ENCODE peak calls at places on chromosomes 16 and 17, in eight cellular contexts. L is transverse colon, C is HCT116, P is breast epithelium, Y is cardiac fibroblast, X is WERI-Rb-1, J is OCI-LY7, T is pancreas. D is an unnamed sample.

GRCh38 chr17:34579017-34579946 is at the start of gene TMEM132E:
- DNase-seq in L (peak), C (no peak), P (peak), Y (peak), X (peak), J (no peak), T (peak), D (no peak)

GRCh38 chr16:2043296-2043979 is 4.2 kb downstream of the NTHL1 start:
- DNase-seq in L (peak), C (no peak), P (no peak), Y (no peak), X (no peak), J (no peak), T (peak), D (no peak)

GRCh38 chr16:78205506-78205905 is 106.1 kb downstream of the WWOX start:
- DNase-seq in L (no peak), C (no peak), P (no peak), Y (no peak), X (no peak), J (no peak), T (no peak), D (no peak)

GRCh38 chr17:8225813-8226535 is 15.6 kb upstream of the AURKB start:
- DNase-seq in L (peak), C (peak), P (no peak), Y (peak), X (no peak), J (peak), T (no peak), D (peak)

GRCh38 chr17:35159926-35160325 is 12.3 kb downstream of the UNC45B start:
- DNase-seq in L (no peak), C (no peak), P (no peak), Y (no peak), X (no peak), J (no peak), T (no peak), D (no peak)

GRCh38 chr17:33778505-33779398 is 476.3 kb upstream of the CCL2 start:
- DNase-seq in L (peak), C (peak), P (no peak), Y (peak), X (peak), J (peak), T (peak), D (peak)

GRCh38 chr16:84414789-84415326 is 46.5 kb downstream of the ATP2C2 start:
- DNase-seq in L (no peak), C (no peak), P (no peak), Y (no peak), X (no peak), J (no peak), T (peak), D (no peak)

GRCh38 chr17:74389094-74389753 is 21.9 kb downstream of the GPR142 start:
- DNase-seq in L (no peak), C (no peak), P (no peak), Y (no peak), X (no peak), J (no peak), T (no peak), D (no peak)

GRCh38 chr17:1967092-1967662 is 58.0 kb downstream of the RTN4RL1 start:
- DNase-seq in L (no peak), C (no peak), P (peak), Y (no peak), X (peak), J (no peak), T (no peak), D (no peak)

GRCh38 chr17:78289004-78289403 is 57.6 kb downstream of the TMEM235 start:
- DNase-seq in L (no peak), C (no peak), P (no peak), Y (no peak), X (no peak), J (no peak), T (no peak), D (no peak)

GRCh38 chr16:82627811-82628339 is 1.1 kb downstream of the CDH13 start:
- DNase-seq in L (peak), C (no peak), P (no peak), Y (peak), X (no peak), J (no peak), T (no peak), D (peak)
- TF ChIP-seq CTCF in L (no peak), C (no peak), P (no peak), Y (no peak), X (no peak), J (no peak), T (no peak), D (no peak)

DNA sequence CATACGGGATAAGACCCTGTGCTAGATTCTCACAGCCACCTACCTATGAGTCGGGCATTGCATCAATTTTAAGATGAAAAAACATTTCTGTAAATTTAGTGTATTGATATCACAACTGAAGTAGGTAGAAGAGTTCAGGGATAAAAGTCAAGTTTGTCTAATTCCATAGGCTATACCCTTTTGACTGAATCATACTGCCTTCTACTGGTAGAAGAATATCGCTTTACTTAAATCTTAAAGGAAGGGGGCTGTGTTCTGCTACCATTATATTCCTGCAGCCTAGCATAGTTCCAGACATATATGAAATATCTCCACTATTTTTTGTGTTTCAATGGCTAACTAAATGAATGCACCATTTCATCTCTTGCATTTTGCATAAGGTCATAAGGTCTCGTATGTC is 1128.6 kb downstream of the CDH8 start:
- DNase-seq in L (no peak), C (no peak), P (no peak), Y (no peak), X (no peak), J (no peak), T (no peak), D (no peak)
- TF ChIP-seq CTCF in L (no peak), C (no peak), P (no peak), Y (no peak), X (no peak), J (no peak), T (no peak), D (no peak)

GRCh38 chr16:65124596-65124995 is 2.7 kb upstream of the CDH11 start:
- DNase-seq in L (no peak), C (no peak), P (no peak), Y (no peak), X (no peak), J (no peak), T (no peak), D (no peak)

GRCh38 chr16:65125322-65125721 is 3.5 kb upstream of the CDH11 start:
- DNase-seq in L (no peak), C (no peak), P (no peak), Y (no peak), X (no peak), J (no peak), T (no peak), D (no peak)

GRCh38 chr16:65125871-65126270 is 4.0 kb upstream of the CDH11 start:
- DNase-seq in L (no peak), C (no peak), P (no peak), Y (no peak), X (no peak), J (no peak), T (no peak), D (peak)

GRCh38 chr16:65123846-65124513 is 2.1 kb upstream of the CDH11 start:
- DNase-seq in L (no peak), C (no peak), P (no peak), Y (no peak), X (no peak), J (no peak), T (no peak), D (no peak)

GRCh38 chr16:65126845-65127624 is 5.2 kb upstream of the CDH11 start:
- DNase-seq in L (no peak), C (no peak), P (no peak), Y (no peak), X (no peak), J (no peak), T (no peak), D (no peak)
- TF ChIP-seq CTCF in L (peak), C (peak), P (no peak), Y (peak), X (peak), J (peak), T (no peak), D (no peak)

GRCh38 chr16:68367440-68367839 is 56.6 kb downstream of the PRMT7 start:
- DNase-seq in L (no peak), C (no peak), P (no peak), Y (no peak), X (no peak), J (no peak), T (no peak), D (no peak)

GRCh38 chr16:68367891-68368601 is 57.2 kb downstream of the PRMT7 start:
- DNase-seq in L (no peak), C (no peak), P (no peak), Y (no peak), X (no peak), J (peak), T (no peak), D (no peak)

GRCh38 chr16:68366062-68366461 is 55.2 kb downstream of the PRMT7 start:
- DNase-seq in L (no peak), C (no peak), P (no peak), Y (no peak), X (peak), J (no peak), T (no peak), D (no peak)

GRCh38 chr16:68368602-68368944 is 57.8 kb downstream of the PRMT7 start:
- DNase-seq in L (no peak), C (no peak), P (no peak), Y (no peak), X (no peak), J (peak), T (no peak), D (no peak)

DNA sequence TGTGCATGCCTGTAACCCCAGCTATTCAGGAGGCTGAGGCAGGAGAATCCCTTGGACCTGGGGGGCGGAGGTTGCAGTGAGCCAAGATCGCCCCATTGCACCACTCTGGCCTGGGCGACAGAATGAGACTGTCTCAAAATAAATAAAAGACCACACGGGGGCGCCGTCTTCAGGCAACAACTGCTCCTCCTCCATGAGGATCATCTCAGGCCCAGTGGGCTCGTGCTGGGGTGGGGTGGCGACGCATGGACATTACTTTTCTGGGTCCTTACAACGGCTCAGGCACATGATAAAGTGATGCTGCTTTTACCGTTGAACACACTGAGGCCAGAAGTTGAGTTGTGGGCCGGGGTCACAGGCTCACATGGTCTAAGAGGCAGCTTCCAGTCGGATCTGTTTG is 56.2 kb downstream of the PRMT7 start:
- DNase-seq in L (peak), C (peak), P (no peak), Y (peak), X (peak), J (peak), T (no peak), D (peak)
- TF ChIP-seq CTCF in L (peak), C (peak), P (no peak), Y (peak), X (peak), J (peak), T (no peak), D (peak)

DNA sequence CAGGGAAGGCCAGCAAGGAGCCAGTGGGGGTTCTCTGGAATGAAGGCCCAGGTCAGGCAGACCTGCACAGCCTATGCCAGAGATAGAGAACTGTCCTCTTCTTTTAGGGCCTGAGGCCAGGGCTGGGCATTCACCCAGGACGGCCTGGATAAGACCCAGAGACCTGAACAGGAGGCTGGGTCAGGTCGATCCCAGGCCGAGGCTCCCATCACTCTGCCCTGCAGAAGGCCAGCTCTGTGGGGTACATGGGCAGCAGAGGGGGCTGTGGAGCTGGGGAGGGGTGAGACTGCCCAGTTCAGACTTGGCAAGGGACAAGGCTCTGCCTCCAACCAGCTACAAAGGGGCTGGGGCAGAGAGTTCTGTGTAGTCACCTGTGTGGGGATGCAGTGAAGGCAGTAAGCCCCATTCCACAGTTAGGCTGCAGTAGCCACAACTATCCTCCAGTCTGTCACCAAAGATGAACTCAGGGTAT is 14.6 kb downstream of the HSD11B2 start:
- DNase-seq in L (peak), C (no peak), P (peak), Y (no peak), X (no peak), J (no peak), T (no peak), D (no peak)
- TF ChIP-seq CTCF in L (no peak), C (no peak), P (no peak), Y (peak), X (peak), J (peak), T (no peak), D (no peak)

GRCh38 chr17:64146418-64147109 is 16.6 kb upstream of the ERN1 start:
- DNase-seq in L (peak), C (no peak), P (peak), Y (peak), X (peak), J (peak), T (peak), D (peak)

GRCh38 chr17:64148017-64148631 is 18.2 kb upstream of the ERN1 start:
- DNase-seq in L (no peak), C (no peak), P (no peak), Y (peak), X (peak), J (peak), T (no peak), D (peak)

GRCh38 chr17:64145751-64146417 is 15.9 kb upstream of the ERN1 start:
- DNase-seq in L (peak), C (peak), P (peak), Y (peak), X (peak), J (peak), T (peak), D (peak)

GRCh38 chr17:64147110-64148016 is 17.4 kb upstream of the ERN1 start:
- DNase-seq in L (no peak), C (no peak), P (no peak), Y (peak), X (no peak), J (peak), T (no peak), D (peak)

DNA sequence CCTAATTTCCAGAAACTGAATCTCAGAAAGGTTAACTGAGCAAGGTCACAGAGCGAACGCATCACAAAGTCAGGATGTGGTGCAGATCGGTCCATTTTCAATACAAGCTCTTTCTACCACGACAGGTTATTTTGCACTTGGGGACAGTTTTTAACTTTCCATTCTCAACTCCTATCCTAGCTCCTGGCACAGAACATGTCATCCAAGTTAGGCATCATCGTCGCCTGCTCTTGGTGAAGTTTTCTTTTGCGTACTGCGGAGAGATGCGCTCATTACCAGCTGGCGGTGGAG is 15.5 kb upstream of the ERN1 start:
- DNase-seq in L (no peak), C (no peak), P (no peak), Y (no peak), X (no peak), J (no peak), T (no peak), D (no peak)
- TF ChIP-seq CTCF in L (no peak), C (no peak), P (no peak), Y (no peak), X (peak), J (no peak), T (no peak), D (no peak)